ENCODE peak calls at places on chromosome 22, in nine cellular contexts. C is Karpas-422; A is stomach; R is A549; U is PC-9; J is transverse colon; H is naive thymus-derived CD4-positive, alpha-beta T cell; M is breast epithelium; I is tibial nerve. Z is an unnamed sample.

GRCh38 chr22:45306139-45306538 is 3.6 kb upstream of the FAM118A start:
- DNase-seq in I (no peak), U (no peak), J (no peak), A (no peak), C (no peak), H (no peak), M (no peak), R (no peak), Z (no peak)

GRCh38 chr22:30206964-30207363 is 39.6 kb downstream of the LIF start:
- DNase-seq in C (no peak), I (no peak), J (no peak), A (peak; percentile 35), M (peak; percentile 90), R (peak; percentile 80), U (peak; percentile 87), H (no peak), Z (no peak)

GRCh38 chr22:25448435-25449051 is 115.9 kb upstream of the GRK3 start:
- DNase-seq in C (peak; percentile 39), I (no peak), U (no peak), A (no peak), J (no peak), R (peak; percentile 7), H (no peak), M (no peak), Z (no peak)

GRCh38 chr22:28873183-28873964 is 10.0 kb upstream of the ZNRF3 start:
- DNase-seq in A (no peak), H (no peak), U (no peak), J (no peak), C (no peak), M (no peak), I (no peak), R (no peak), Z (no peak)

GRCh38 chr22:25970348-25970995 is 198.8 kb upstream of the SEZ6L start:
- DNase-seq in M (no peak), U (no peak), C (no peak), A (no peak), I (no peak), J (no peak), R (no peak), H (no peak), Z (no peak)

GRCh38 chr22:24105661-24106060 is 75.6 kb upstream of the SUSD2 start:
- DNase-seq in C (no peak), H (no peak), J (no peak), M (no peak), R (no peak), A (no peak), U (no peak), I (no peak), Z (no peak)

GRCh38 chr22:45631839-45632238 is 39.8 kb upstream of the ATXN10 start:
- DNase-seq in C (no peak), M (no peak), R (no peak), A (no peak), I (no peak), H (no peak), U (no peak), J (no peak), Z (no peak)

GRCh38 chr22:30351226-30351625 is 5.5 kb downstream of the SF3A1 start:
- DNase-seq in I (no peak), R (no peak), J (no peak), M (no peak), U (no peak), C (no peak), A (no peak), H (no peak), Z (no peak)

GRCh38 chr22:45587638-45588481 is 83.8 kb upstream of the ATXN10 start:
- DNase-seq in J (no peak), H (no peak), U (peak; percentile 16), A (no peak), R (no peak), C (no peak), M (no peak), I (no peak), Z (no peak)

GRCh38 chr22:19361501-19362103 is 69.9 kb downstream of the HIRA start:
- DNase-seq in J (no peak), C (peak; percentile 69), M (no peak), U (no peak), R (no peak), H (no peak), A (no peak), I (no peak), Z (no peak)

GRCh38 chr22:29842740-29843139 is 4.7 kb upstream of the ASCC2 start:
- DNase-seq in M (no peak), A (no peak), I (no peak), C (no peak), J (no peak), U (peak; percentile 30), H (no peak), R (peak; percentile 53), Z (no peak)

GRCh38 chr22:43955883-43956286 is 643 bp downstream of the SAMM50 start:
- DNase-seq in R (no peak), C (peak; percentile 88), H (no peak), M (no peak), A (no peak), I (no peak), U (no peak), J (no peak), Z (no peak)

GRCh38 chr22:30472994-30473720 is 1.3 kb upstream of the SEC14L3 start:
- DNase-seq in J (no peak), H (no peak), C (no peak), R (no peak), U (peak; percentile 33), M (no peak), A (no peak), I (no peak), Z (no peak)

GRCh38 chr22:25334091-25334490 is 114.7 kb downstream of the CRYBB2 start:
- DNase-seq in H (no peak), C (peak; percentile 79), U (no peak), J (peak; percentile 64), A (peak; percentile 72), M (no peak), I (no peak), R (no peak), Z (no peak)

GRCh38 chr22:45298934-45299505 is 10.7 kb upstream of the FAM118A start:
- DNase-seq in H (no peak), A (no peak), J (no peak), U (no peak), I (no peak), C (no peak), M (no peak), R (no peak), Z (no peak)

GRCh38 chr22:46070722-46071450 is 79.4 kb upstream of the PPARA start:
- DNase-seq in J (peak; percentile 68), H (peak; percentile 35), U (peak; percentile 83), I (peak; percentile 56), A (peak; percentile 71), C (peak; percentile 88), M (no peak), R (no peak), Z (no peak)

GRCh38 chr22:28935713-28936112 is 52.3 kb downstream of the ZNRF3 start:
- DNase-seq in I (no peak), R (no peak), U (no peak), C (peak; percentile 66), A (no peak), M (no peak), J (no peak), H (no peak), Z (no peak)

GRCh38 chr22:46376908-46377565 is 41.5 kb downstream of the TRMU start:
- DNase-seq in A (no peak), J (no peak), U (no peak), R (no peak), M (no peak), H (no peak), C (no peak), I (no peak), Z (no peak)

GRCh38 chr22:21866821-21867527 is 471 bp downstream of the MAPK1 start:
- DNase-seq in A (peak; percentile 29), I (no peak), C (peak; percentile 66), R (no peak), M (no peak), U (peak; percentile 2), H (no peak), J (peak; percentile 35), Z (no peak)

GRCh38 chr22:41311487-41311886 is 10.2 kb downstream of the ZC3H7B start:
- DNase-seq in J (no peak), H (no peak), I (no peak), R (no peak), A (no peak), M (no peak), C (no peak), U (no peak), Z (no peak)

GRCh38 chr22:46963672-46964545 is 201.5 kb downstream of the TBC1D22A start:
- DNase-seq in R (no peak), M (no peak), H (no peak), U (no peak), A (peak; percentile 26), C (no peak), I (no peak), J (no peak), Z (no peak)

GRCh38 chr22:49792107-49792506 is 35.6 kb downstream of the BRD1 start:
- DNase-seq in M (no peak), R (no peak), A (no peak), H (no peak), C (no peak), I (no peak), J (no peak), U (no peak), Z (no peak)
- H3K4me1 ChIP-seq in M (peaks cover 16% of the 10 kb centered on the region), R (no peaks in the 10 kb centered on the region), A (peaks cover 41% of the 10 kb centered on the region), H (peaks cover 22% of the 10 kb centered on the region), C (no peaks in the 10 kb centered on the region), I (peaks cover 32% of the 10 kb centered on the region), J (peaks cover 41% of the 10 kb centered on the region), U (no peaks in the 10 kb centered on the region), Z (peaks cover 33% of the 10 kb centered on the region)

GRCh38 chr22:37982938-37983859 is 1.2 kb downstream of the SOX10 start:
- DNase-seq in I (no peak), M (peak; percentile 53), R (no peak), H (no peak), J (no peak), U (no peak), A (no peak), C (no peak), Z (no peak)
- H3K4me3 ChIP-seq in I (peak overlapping the region; percentile 62), M (peak overlapping the region; percentile 66), R (no peak overlapping the region), H (no peak overlapping the region), J (peak overlapping the region; percentile 14), U (no peak overlapping the region), A (peak overlapping the region; percentile 8), C (no peak overlapping the region), Z (peak overlapping the region; percentile 45)

GRCh38 chr22:42931421-42932196 is 74.5 kb upstream of the ARFGAP3 start:
- DNase-seq in A (no peak), I (no peak), J (no peak), U (no peak), R (no peak), H (no peak), C (peak; percentile 57), M (no peak), Z (no peak)
- H3K4me1 ChIP-seq in A (peaks cover 87% of the 10 kb centered on the region), I (peaks cover 79% of the 10 kb centered on the region), J (peaks cover 48% of the 10 kb centered on the region), U (peaks cover 48% of the 10 kb centered on the region), R (peaks cover 79% of the 10 kb centered on the region), H (peaks cover 3% of the 10 kb centered on the region), C (peaks cover 46% of the 10 kb centered on the region), M (peaks cover 28% of the 10 kb centered on the region), Z (peaks cover 94% of the 10 kb centered on the region)

DNA sequence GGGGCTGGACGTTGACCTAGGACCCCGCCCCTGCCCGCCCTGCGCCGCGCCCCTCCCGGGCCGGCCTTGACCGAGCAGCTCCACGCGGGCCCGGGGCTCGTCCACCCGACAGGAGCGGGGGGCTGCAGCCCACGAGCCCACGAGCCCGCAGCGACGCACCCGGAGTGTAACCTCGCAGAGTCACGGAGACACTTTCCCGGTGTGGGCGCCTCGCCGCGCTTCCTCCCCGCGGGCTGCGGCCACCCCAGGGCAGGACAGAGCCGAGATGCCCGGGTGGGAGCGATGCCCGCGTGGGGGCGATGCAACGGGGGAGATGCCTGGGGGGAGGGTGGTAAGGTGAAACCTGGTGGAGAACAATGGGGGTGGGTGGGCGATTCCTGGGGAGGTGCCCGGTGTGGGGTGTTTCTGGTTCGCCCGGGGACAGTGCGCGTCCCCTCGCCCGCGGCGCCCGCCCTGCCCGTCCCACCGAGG is 4.9 kb upstream of the ZBED4 start:
- DNase-seq in H (no peak), A (no peak), R (no peak), J (no peak), M (no peak), C (no peak), U (no peak), I (no peak), Z (no peak)
- H3K4me3 ChIP-seq in H (peak overlapping the region; percentile 39), A (peak overlapping the region; percentile 50), R (peak overlapping the region; percentile 45), J (peak overlapping the region; percentile 49), M (peak overlapping the region; percentile 50), C (no peak overlapping the region), U (no peak overlapping the region), I (peak overlapping the region; percentile 53), Z (peak overlapping the region; percentile 45)

Z was measured in esophagus squamous epithelium.